ENCODE peak calls at places on chromosomes 2 and 18, in six cellular contexts. One of them, this sample, is unnamed.

GRCh38 chr2:120243211-120243610 is 9.4 kb upstream of the RALB start:
- DNase-seq in cardiac muscle cell: no peak
- DNase-seq in brain microvascular endothelial cell: peak
- DNase-seq in effector memory CD4-positive, alpha-beta T cell: no peak
- DNase-seq in stomach: no peak
- DNase-seq in sigmoid colon: no peak
- DNase-seq in this sample: no peak

GRCh38 chr2:121858406-121858805 is 103.0 kb downstream of the TSN start:
- DNase-seq in cardiac muscle cell: no peak
- DNase-seq in sigmoid colon: no peak
- DNase-seq in effector memory CD4-positive, alpha-beta T cell: no peak
- DNase-seq in stomach: no peak
- DNase-seq in brain microvascular endothelial cell: no peak
- DNase-seq in this sample: no peak

GRCh38 chr2:154226931-154227330 is 355.2 kb downstream of the GALNT13 start:
- DNase-seq in brain microvascular endothelial cell: no peak
- DNase-seq in stomach: no peak
- DNase-seq in sigmoid colon: no peak
- DNase-seq in cardiac muscle cell: no peak
- DNase-seq in effector memory CD4-positive, alpha-beta T cell: no peak
- DNase-seq in this sample: no peak

GRCh38 chr2:46945671-46946070 is 30.1 kb upstream of the MCFD2 start:
- DNase-seq in sigmoid colon: no peak
- DNase-seq in effector memory CD4-positive, alpha-beta T cell: no peak
- DNase-seq in brain microvascular endothelial cell: no peak
- DNase-seq in cardiac muscle cell: no peak
- DNase-seq in stomach: no peak
- DNase-seq in this sample: no peak

GRCh38 chr18:53322163-53322562 is 902.3 kb downstream of the MBD2 start:
- DNase-seq in sigmoid colon: no peak
- DNase-seq in brain microvascular endothelial cell: no peak
- DNase-seq in effector memory CD4-positive, alpha-beta T cell: no peak
- DNase-seq in stomach: no peak
- DNase-seq in cardiac muscle cell: no peak
- DNase-seq in this sample: no peak

GRCh38 chr2:164706522-164706921 is 85.2 kb upstream of the GRB14 start:
- DNase-seq in sigmoid colon: no peak
- DNase-seq in brain microvascular endothelial cell: peak
- DNase-seq in stomach: no peak
- DNase-seq in effector memory CD4-positive, alpha-beta T cell: no peak
- DNase-seq in cardiac muscle cell: no peak
- DNase-seq in this sample: no peak

GRCh38 chr2:216717491-216717901 is 22.1 kb upstream of the IGFBP5 start:
- DNase-seq in sigmoid colon: no peak
- DNase-seq in effector memory CD4-positive, alpha-beta T cell: no peak
- DNase-seq in stomach: no peak
- DNase-seq in cardiac muscle cell: no peak
- DNase-seq in brain microvascular endothelial cell: no peak
- DNase-seq in this sample: no peak

GRCh38 chr2:148614332-148615049 is 30.1 kb upstream of the EPC2 start:
- DNase-seq in cardiac muscle cell: peak
- DNase-seq in stomach: no peak
- DNase-seq in effector memory CD4-positive, alpha-beta T cell: no peak
- DNase-seq in brain microvascular endothelial cell: peak
- DNase-seq in sigmoid colon: no peak
- DNase-seq in this sample: no peak

GRCh38 chr2:185475868-185476267 is 262.7 kb upstream of the FSIP2 start:
- DNase-seq in effector memory CD4-positive, alpha-beta T cell: no peak
- DNase-seq in sigmoid colon: no peak
- DNase-seq in stomach: no peak
- DNase-seq in cardiac muscle cell: no peak
- DNase-seq in brain microvascular endothelial cell: no peak
- DNase-seq in this sample: no peak

GRCh38 chr2:172287605-172288326 is 139.6 kb upstream of the ITGA6 start:
- DNase-seq in stomach: no peak
- DNase-seq in brain microvascular endothelial cell: no peak
- DNase-seq in sigmoid colon: no peak
- DNase-seq in effector memory CD4-positive, alpha-beta T cell: no peak
- DNase-seq in cardiac muscle cell: no peak
- DNase-seq in this sample: no peak

GRCh38 chr2:178479758-178480226 is 465 bp upstream of the PLEKHA3 start:
- DNase-seq in cardiac muscle cell: no peak
- DNase-seq in effector memory CD4-positive, alpha-beta T cell: no peak
- DNase-seq in stomach: no peak
- DNase-seq in brain microvascular endothelial cell: no peak
- DNase-seq in sigmoid colon: peak
- DNase-seq in this sample: no peak

GRCh38 chr2:110126086-110126773 is 10.6 kb upstream of the MALL start:
- DNase-seq in stomach: no peak
- DNase-seq in effector memory CD4-positive, alpha-beta T cell: no peak
- DNase-seq in cardiac muscle cell: no peak
- DNase-seq in sigmoid colon: no peak
- DNase-seq in brain microvascular endothelial cell: no peak
- DNase-seq in this sample: no peak

GRCh38 chr2:42105330-42106256 is 57.8 kb downstream of the PKDCC start:
- DNase-seq in cardiac muscle cell: no peak
- DNase-seq in effector memory CD4-positive, alpha-beta T cell: peak
- DNase-seq in sigmoid colon: no peak
- DNase-seq in brain microvascular endothelial cell: peak
- DNase-seq in stomach: peak
- DNase-seq in this sample: no peak

GRCh38 chr2:129862668-129863067 is 116.8 kb upstream of the RAB6C start:
- DNase-seq in stomach: no peak
- DNase-seq in cardiac muscle cell: no peak
- DNase-seq in brain microvascular endothelial cell: no peak
- DNase-seq in effector memory CD4-positive, alpha-beta T cell: no peak
- DNase-seq in sigmoid colon: no peak
- DNase-seq in this sample: no peak

GRCh38 chr2:9087151-9087681 is 83.7 kb upstream of the MBOAT2 start:
- DNase-seq in sigmoid colon: no peak
- DNase-seq in brain microvascular endothelial cell: no peak
- DNase-seq in cardiac muscle cell: no peak
- DNase-seq in stomach: no peak
- DNase-seq in effector memory CD4-positive, alpha-beta T cell: no peak
- DNase-seq in this sample: no peak

GRCh38 chr2:236972491-236973379 is 113.0 kb upstream of the COPS8 start:
- DNase-seq in cardiac muscle cell: peak
- DNase-seq in sigmoid colon: peak
- DNase-seq in brain microvascular endothelial cell: peak
- DNase-seq in stomach: no peak
- DNase-seq in effector memory CD4-positive, alpha-beta T cell: no peak
- DNase-seq in this sample: no peak

GRCh38 chr2:217006217-217006616 is 146.4 kb upstream of the TNP1 start:
- DNase-seq in effector memory CD4-positive, alpha-beta T cell: no peak
- DNase-seq in cardiac muscle cell: no peak
- DNase-seq in brain microvascular endothelial cell: no peak
- DNase-seq in sigmoid colon: no peak
- DNase-seq in stomach: no peak
- DNase-seq in this sample: no peak

GRCh38 chr18:41731887-41732286 is 223.1 kb upstream of the PIK3C3 start:
- DNase-seq in stomach: no peak
- DNase-seq in sigmoid colon: no peak
- DNase-seq in brain microvascular endothelial cell: no peak
- DNase-seq in cardiac muscle cell: no peak
- DNase-seq in effector memory CD4-positive, alpha-beta T cell: no peak
- DNase-seq in this sample: no peak

GRCh38 chr2:197673142-197673541 is 2.2 kb downstream of the RFTN2 start:
- DNase-seq in stomach: no peak
- DNase-seq in effector memory CD4-positive, alpha-beta T cell: no peak
- DNase-seq in cardiac muscle cell: no peak
- DNase-seq in sigmoid colon: no peak
- DNase-seq in brain microvascular endothelial cell: no peak
- DNase-seq in this sample: peak

GRCh38 chr2:152413228-152414030 is 78.5 kb downstream of the FMNL2 start:
- DNase-seq in cardiac muscle cell: no peak
- DNase-seq in brain microvascular endothelial cell: no peak
- DNase-seq in effector memory CD4-positive, alpha-beta T cell: no peak
- DNase-seq in stomach: no peak
- DNase-seq in sigmoid colon: no peak
- DNase-seq in this sample: no peak

GRCh38 chr2:72173640-72174321 is 26.1 kb upstream of the CYP26B1 start:
- DNase-seq in brain microvascular endothelial cell: peak
- DNase-seq in cardiac muscle cell: no peak
- DNase-seq in stomach: no peak
- DNase-seq in sigmoid colon: no peak
- DNase-seq in effector memory CD4-positive, alpha-beta T cell: no peak
- DNase-seq in this sample: no peak

GRCh38 chr18:79772865-79773696 is 24.7 kb upstream of the KCNG2 start:
- DNase-seq in cardiac muscle cell: no peak
- DNase-seq in effector memory CD4-positive, alpha-beta T cell: no peak
- DNase-seq in brain microvascular endothelial cell: no peak
- DNase-seq in sigmoid colon: peak
- DNase-seq in stomach: no peak
- DNase-seq in this sample: no peak

GRCh38 chr18:67733094-67733493 is 216.6 kb upstream of the DSEL start:
- DNase-seq in effector memory CD4-positive, alpha-beta T cell: no peak
- DNase-seq in stomach: no peak
- DNase-seq in sigmoid colon: no peak
- DNase-seq in brain microvascular endothelial cell: peak
- DNase-seq in cardiac muscle cell: no peak
- DNase-seq in this sample: no peak

GRCh38 chr2:215409331-215410127 is 26.3 kb downstream of the FN1 start:
- DNase-seq in cardiac muscle cell: no peak
- DNase-seq in brain microvascular endothelial cell: peak
- DNase-seq in effector memory CD4-positive, alpha-beta T cell: no peak
- DNase-seq in stomach: no peak
- DNase-seq in sigmoid colon: no peak
- DNase-seq in this sample: no peak

GRCh38 chr2:231709636-231709980 is 1.3 kb downstream of the PTMA start:
- DNase-seq in sigmoid colon: peak
- DNase-seq in effector memory CD4-positive, alpha-beta T cell: no peak
- DNase-seq in stomach: peak
- DNase-seq in cardiac muscle cell: peak
- DNase-seq in brain microvascular endothelial cell: no peak
- DNase-seq in this sample: peak

GRCh38 chr2:43220982-43221659 is 5.3 kb downstream of the ZFP36L2 start:
- DNase-seq in stomach: peak
- DNase-seq in cardiac muscle cell: no peak
- DNase-seq in sigmoid colon: peak
- DNase-seq in brain microvascular endothelial cell: peak
- DNase-seq in effector memory CD4-positive, alpha-beta T cell: peak
- DNase-seq in this sample: peak

GRCh38 chr2:238685713-238686112 is 162.2 kb upstream of the TWIST2 start:
- DNase-seq in effector memory CD4-positive, alpha-beta T cell: no peak
- DNase-seq in sigmoid colon: no peak
- DNase-seq in stomach: no peak
- DNase-seq in cardiac muscle cell: no peak
- DNase-seq in brain microvascular endothelial cell: no peak
- DNase-seq in this sample: no peak

GRCh38 chr2:226661789-226662545 is 137.7 kb downstream of the IRS1 start:
- DNase-seq in effector memory CD4-positive, alpha-beta T cell: no peak
- DNase-seq in cardiac muscle cell: no peak
- DNase-seq in sigmoid colon: peak
- DNase-seq in brain microvascular endothelial cell: peak
- DNase-seq in stomach: no peak
- DNase-seq in this sample: no peak

GRCh38 chr2:240727913-240728312 is 36.2 kb downstream of the AQP12A start:
- DNase-seq in brain microvascular endothelial cell: no peak
- DNase-seq in sigmoid colon: no peak
- DNase-seq in cardiac muscle cell: no peak
- DNase-seq in effector memory CD4-positive, alpha-beta T cell: no peak
- DNase-seq in stomach: no peak
- DNase-seq in this sample: no peak

GRCh38 chr2:120383191-120383590 is 37.3 kb downstream of the INHBB start:
- DNase-seq in brain microvascular endothelial cell: no peak
- DNase-seq in cardiac muscle cell: no peak
- DNase-seq in effector memory CD4-positive, alpha-beta T cell: no peak
- DNase-seq in stomach: no peak
- DNase-seq in sigmoid colon: no peak
- DNase-seq in this sample: no peak

GRCh38 chr2:3827673-3828575 is 124.5 kb downstream of the DCDC2C start:
- DNase-seq in stomach: no peak
- DNase-seq in brain microvascular endothelial cell: peak
- DNase-seq in cardiac muscle cell: peak
- DNase-seq in effector memory CD4-positive, alpha-beta T cell: no peak
- DNase-seq in sigmoid colon: no peak
- DNase-seq in this sample: no peak

GRCh38 chr2:30232027-30232800 is 880 bp downstream of the LBH start:
- DNase-seq in stomach: peak
- DNase-seq in sigmoid colon: peak
- DNase-seq in cardiac muscle cell: peak
- DNase-seq in brain microvascular endothelial cell: no peak
- DNase-seq in effector memory CD4-positive, alpha-beta T cell: peak
- DNase-seq in this sample: no peak

GRCh38 chr2:5719629-5720334 is 27.6 kb downstream of the SOX11 start:
- DNase-seq in cardiac muscle cell: no peak
- DNase-seq in stomach: no peak
- DNase-seq in brain microvascular endothelial cell: no peak
- DNase-seq in sigmoid colon: no peak
- DNase-seq in effector memory CD4-positive, alpha-beta T cell: no peak
- DNase-seq in this sample: no peak

GRCh38 chr2:56117764-56118163 is 66.0 kb upstream of the CCDC85A start:
- DNase-seq in brain microvascular endothelial cell: no peak
- DNase-seq in effector memory CD4-positive, alpha-beta T cell: no peak
- DNase-seq in stomach: no peak
- DNase-seq in sigmoid colon: no peak
- DNase-seq in cardiac muscle cell: no peak
- DNase-seq in this sample: no peak
- H3K27ac ChIP-seq in brain microvascular endothelial cell: no peak
- H3K27ac ChIP-seq in effector memory CD4-positive, alpha-beta T cell: no peak
- H3K27ac ChIP-seq in stomach: no peak
- H3K27ac ChIP-seq in sigmoid colon: no peak
- H3K27ac ChIP-seq in cardiac muscle cell: no peak
- H3K27ac ChIP-seq in this sample: no peak

DNA sequence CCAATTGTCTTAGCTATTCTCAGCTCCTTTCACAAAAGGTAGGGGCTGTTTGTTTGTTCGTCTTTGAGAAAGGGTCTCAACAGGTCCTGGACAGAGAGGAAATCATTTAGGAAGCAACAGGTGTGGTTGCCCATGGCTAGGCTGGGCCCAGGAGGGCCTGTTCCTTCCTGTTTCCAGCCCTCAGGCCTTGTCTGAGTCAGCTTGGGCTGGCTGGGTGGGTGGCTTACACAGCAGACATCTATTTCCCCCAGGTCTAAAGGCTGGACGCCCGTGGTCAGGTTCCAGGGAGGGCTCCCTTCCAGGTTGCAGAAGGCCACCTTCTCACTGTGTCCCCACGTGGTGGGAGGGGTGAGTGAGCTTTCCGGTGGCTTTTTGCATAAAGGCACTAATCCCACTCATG is 45.4 kb downstream of the ARHGEF4 start:
- DNase-seq in sigmoid colon: no peak
- DNase-seq in brain microvascular endothelial cell: no peak
- DNase-seq in effector memory CD4-positive, alpha-beta T cell: no peak
- DNase-seq in cardiac muscle cell: no peak
- DNase-seq in stomach: no peak
- DNase-seq in this sample: no peak
- H3K27ac ChIP-seq in sigmoid colon: no peak
- H3K27ac ChIP-seq in brain microvascular endothelial cell: no peak
- H3K27ac ChIP-seq in effector memory CD4-positive, alpha-beta T cell: no peak
- H3K27ac ChIP-seq in cardiac muscle cell: no peak
- H3K27ac ChIP-seq in stomach: no peak
- H3K27ac ChIP-seq in this sample: no peak

GRCh38 chr2:205989291-205990071 is 96.5 kb downstream of the INO80D start:
- DNase-seq in effector memory CD4-positive, alpha-beta T cell: no peak
- DNase-seq in sigmoid colon: no peak
- DNase-seq in cardiac muscle cell: no peak
- DNase-seq in brain microvascular endothelial cell: no peak
- DNase-seq in stomach: no peak
- DNase-seq in this sample: no peak
- H3K27ac ChIP-seq in effector memory CD4-positive, alpha-beta T cell: no peak
- H3K27ac ChIP-seq in sigmoid colon: no peak
- H3K27ac ChIP-seq in cardiac muscle cell: no peak
- H3K27ac ChIP-seq in brain microvascular endothelial cell: no peak
- H3K27ac ChIP-seq in stomach: no peak
- H3K27ac ChIP-seq in this sample: no peak

GRCh38 chr2:235749121-235749780 is 255.4 kb downstream of the AGAP1 start:
- DNase-seq in cardiac muscle cell: peak
- DNase-seq in sigmoid colon: no peak
- DNase-seq in stomach: no peak
- DNase-seq in brain microvascular endothelial cell: peak
- DNase-seq in effector memory CD4-positive, alpha-beta T cell: no peak
- DNase-seq in this sample: no peak
- H3K27ac ChIP-seq in cardiac muscle cell: no peak
- H3K27ac ChIP-seq in sigmoid colon: peak
- H3K27ac ChIP-seq in stomach: no peak
- H3K27ac ChIP-seq in brain microvascular endothelial cell: no peak
- H3K27ac ChIP-seq in effector memory CD4-positive, alpha-beta T cell: no peak
- H3K27ac ChIP-seq in this sample: peak